ENCODE peak calls at places on chromosomes 7 and 10, in six cellular contexts. Y is ovary, H is A549, L is suprapubic skin, U is GM12878, W is tibial nerve. Q is an unnamed sample.

GRCh38 chr10:118793545-118793944 is 38.8 kb upstream of the CACUL1 start:
- DNase-seq in H (no peak), U (no peak), L (no peak), Y (no peak), W (peak; percentile 44), Q (no peak)

GRCh38 chr10:114714281-114714741 is 56.2 kb upstream of the ABLIM1 start:
- DNase-seq in W (no peak), U (no peak), Y (no peak), L (no peak), H (peak; percentile 70), Q (no peak)

GRCh38 chr7:8084772-8085171 is 116.2 kb downstream of the GLCCI1 start:
- DNase-seq in Y (no peak), L (no peak), W (no peak), U (no peak), H (no peak), Q (no peak)

GRCh38 chr10:100864981-100865380 is 47.8 kb upstream of the SLF2 start:
- DNase-seq in W (no peak), U (no peak), H (no peak), L (no peak), Y (no peak), Q (no peak)

GRCh38 chr7:131557521-131558385 is 1.3 kb upstream of the PODXL start:
- DNase-seq in H (no peak), Y (peak; percentile 49), L (no peak), W (peak; percentile 48), U (no peak), Q (no peak)

GRCh38 chr7:137717811-137718271 is 128.9 kb downstream of the DGKI start:
- DNase-seq in U (peak; percentile 3), W (no peak), H (no peak), L (no peak), Y (no peak), Q (no peak)

GRCh38 chr7:91126762-91127161 is 137.5 kb upstream of the FZD1 start:
- DNase-seq in W (no peak), H (no peak), U (no peak), L (no peak), Y (no peak), Q (no peak)

GRCh38 chr7:18508441-18509427 is 13.2 kb downstream of the HDAC9 start:
- DNase-seq in L (no peak), W (no peak), U (no peak), H (peak; percentile 23), Y (no peak), Q (no peak)

GRCh38 chr7:32191296-32191695 is 121.1 kb upstream of the PDE1C start:
- DNase-seq in Y (no peak), L (no peak), H (no peak), U (no peak), W (no peak), Q (no peak)

GRCh38 chr10:48818861-48819490 is 120.7 kb downstream of the LRRC18 start:
- DNase-seq in L (no peak), H (no peak), U (no peak), Y (no peak), W (no peak), Q (no peak)

GRCh38 chr7:92808006-92808405 is 28.4 kb downstream of the CDK6 start:
- DNase-seq in Y (no peak), W (no peak), U (no peak), H (no peak), L (no peak), Q (no peak)

GRCh38 chr7:4681922-4682620 is at the start of gene FOXK1:
- DNase-seq in U (no peak), L (peak; percentile 73), W (peak; percentile 60), Y (peak; percentile 73), H (peak; percentile 46), Q (peak; percentile 97)

GRCh38 chr7:23664122-23664521 is 15.9 kb upstream of the FAM221A start:
- DNase-seq in H (no peak), L (no peak), W (no peak), U (no peak), Y (no peak), Q (no peak)

GRCh38 chr10:103265712-103266329 is 11.1 kb upstream of the INA start:
- DNase-seq in L (no peak), U (no peak), W (peak; percentile 65), H (peak; percentile 25), Y (peak; percentile 63), Q (no peak)

GRCh38 chr7:18693401-18693800 is 197.9 kb downstream of the HDAC9 start:
- DNase-seq in H (no peak), U (no peak), W (peak; percentile 47), L (no peak), Y (no peak), Q (peak; percentile 33)

DNA sequence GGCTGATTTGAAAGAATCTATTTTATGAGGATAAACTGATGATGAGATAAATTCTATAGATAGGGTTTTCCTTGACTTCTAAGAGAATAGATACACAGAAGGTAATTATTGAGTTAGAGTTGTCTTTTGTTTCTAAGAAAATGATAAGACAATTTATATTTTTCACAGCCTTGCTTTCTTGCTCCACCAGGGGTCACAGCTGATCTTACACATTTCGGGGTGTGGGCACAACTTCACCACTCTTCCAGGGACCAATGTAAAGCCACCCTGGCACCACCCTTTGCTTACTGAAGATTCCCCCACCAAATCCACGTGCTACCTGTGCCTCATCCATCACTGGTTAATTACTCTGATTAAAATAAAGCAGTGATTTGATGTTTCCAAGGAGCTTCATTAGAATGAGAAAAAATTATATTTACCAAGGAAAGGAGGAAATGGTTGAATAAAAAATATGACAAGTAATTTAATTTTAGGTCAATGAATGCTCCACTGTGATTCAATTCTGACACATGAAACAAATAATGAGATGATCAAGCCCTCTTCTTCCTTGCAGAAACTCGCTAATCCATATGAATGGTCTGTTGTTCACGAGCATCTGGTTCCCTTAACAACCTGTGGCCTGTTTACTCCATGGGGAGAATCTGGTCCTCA is 177.3 kb upstream of the TNS3 start:
- DNase-seq in Y (no peak), L (no peak), H (peak; percentile 41), W (no peak), U (no peak), Q (no peak)
- TF ChIP-seq CTCF in Y (no peak), L (no peak), H (peak; percentile 39), W (no peak), U (no peak), Q (no peak)

DNA sequence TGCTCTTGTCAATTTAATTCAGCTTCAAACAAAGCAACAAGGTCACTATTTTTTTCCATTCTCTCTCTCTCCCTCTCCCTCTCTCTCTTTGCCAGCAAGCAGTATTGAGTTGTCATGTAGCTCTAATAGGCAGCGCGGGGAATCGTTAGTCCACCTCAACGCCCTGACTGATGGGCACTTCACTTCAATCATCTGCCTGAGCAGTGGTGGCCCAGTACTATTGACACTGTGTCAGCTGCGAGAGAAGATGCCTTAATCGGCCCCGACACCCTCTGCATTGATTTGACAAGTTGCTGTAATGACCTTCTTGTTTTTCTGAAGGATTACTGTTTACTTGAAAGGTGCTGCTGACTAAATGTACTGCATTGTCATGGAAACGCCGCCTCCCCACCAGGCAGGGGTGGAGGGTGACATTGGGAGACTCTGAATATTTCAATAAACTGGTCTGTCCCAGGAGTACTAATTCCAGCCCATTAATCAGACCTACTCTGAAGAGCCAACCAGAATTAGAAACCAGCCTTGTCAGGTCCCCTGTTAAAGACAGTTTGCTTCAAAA is 913.7 kb downstream of the KCNMA1 start:
- DNase-seq in Y (no peak), U (no peak), W (no peak), L (no peak), H (no peak), Q (no peak)
- TF ChIP-seq EP300 in Y (no peak), U (no peak), W (no peak), L (no peak), H (no peak), Q (no peak)

GRCh38 chr7:139731802-139732470 is 45.9 kb downstream of the HIPK2 start:
- DNase-seq in W (peak; percentile 86), H (peak; percentile 83), L (peak; percentile 93), Y (peak; percentile 35), U (no peak), Q (no peak)

GRCh38 chr7:139730746-139731612 is 46.8 kb downstream of the HIPK2 start:
- DNase-seq in H (no peak), Y (peak; percentile 24), W (no peak), L (no peak), U (no peak), Q (peak; percentile 69)

GRCh38 chr7:139734395-139734794 is 43.4 kb downstream of the HIPK2 start:
- DNase-seq in U (no peak), H (no peak), W (peak; percentile 73), Y (no peak), L (no peak), Q (no peak)

GRCh38 chr7:139733751-139734150 is 44.0 kb downstream of the HIPK2 start:
- DNase-seq in U (no peak), W (no peak), L (no peak), H (no peak), Y (no peak), Q (no peak)

GRCh38 chr7:139732471-139733167 is 45.2 kb downstream of the HIPK2 start:
- DNase-seq in U (no peak), W (no peak), H (no peak), Y (no peak), L (no peak), Q (no peak)
- H3K4me1 ChIP-seq in U (peaks cover 4% of the 10 kb centered on the region), W (no peaks in the 10 kb centered on the region), H (peaks cover 56% of the 10 kb centered on the region), Y (peaks cover 15% of the 10 kb centered on the region), L (peaks cover 49% of the 10 kb centered on the region), Q (peaks cover 64% of the 10 kb centered on the region)

DNA sequence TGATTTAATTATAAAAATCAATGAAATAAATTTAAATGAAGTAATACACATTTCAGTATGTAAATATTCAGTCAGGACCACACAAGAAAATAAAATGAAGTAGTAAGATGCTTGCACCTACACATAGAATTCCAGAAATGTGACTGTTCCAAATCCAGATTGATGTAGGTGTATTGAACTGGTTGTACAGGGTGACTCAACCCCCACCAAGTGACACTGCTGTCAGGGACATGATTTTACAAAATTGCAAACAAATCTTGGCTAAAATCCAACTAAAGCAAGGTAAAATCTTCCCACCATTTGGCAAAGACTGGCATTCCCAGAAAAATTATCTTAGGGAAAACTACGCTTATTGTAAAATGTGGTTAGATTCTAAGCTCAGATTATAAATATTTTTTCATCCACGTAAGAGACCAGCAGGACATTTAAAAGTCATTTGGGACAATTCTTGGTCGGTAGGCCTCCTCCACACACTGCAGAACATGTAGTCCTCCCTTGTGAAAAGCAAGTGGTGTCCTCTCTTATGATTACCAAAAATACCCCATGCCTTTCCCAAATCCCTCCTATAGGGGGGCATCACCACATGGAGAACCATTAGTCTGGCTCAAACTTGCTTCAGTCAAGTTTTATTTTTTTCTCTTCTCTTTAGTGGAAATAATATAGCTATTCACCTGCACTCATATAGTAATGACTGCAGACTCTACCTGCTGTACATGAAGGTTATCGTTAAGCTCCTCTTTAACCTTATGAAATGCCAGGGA is 287.1 kb upstream of the SMIM30 start:
- DNase-seq in H (no peak), L (no peak), Y (no peak), U (no peak), W (no peak), Q (no peak)
- TF ChIP-seq CTCF in H (no peak), L (no peak), Y (no peak), U (no peak), W (no peak), Q (no peak)

Q was measured in upper lobe of left lung.